ENCODE peak calls at places on chromosomes 4 and X, in six cellular contexts. F is MM.1S, L is body of pancreas, Q is esophagus squamous epithelium, P is GM20000, U is PC-3. Y is an unnamed sample.

GRCh38 chr4:119659576-119659975 is 31.0 kb upstream of the PDE5A start:
- DNase-seq in Q (no peak), P (no peak), L (no peak), U (peak; percentile 27), F (no peak), Y (no peak)

GRCh38 chrX:1483843-1484637 is 31.3 kb upstream of the ASMTL start:
- DNase-seq in L (no peak), Q (no peak), U (no peak), P (peak; percentile 74), F (no peak), Y (peak; percentile 80)

GRCh38 chr4:166594326-166594946 is 639.9 kb downstream of the SPOCK3 start:
- DNase-seq in U (peak; percentile 78), F (peak; percentile 57), L (peak; percentile 63), P (peak; percentile 8), Q (no peak), Y (peak; percentile 18)

GRCh38 chrX:139892512-139892911 is 40.3 kb downstream of the ATP11C start:
- DNase-seq in U (no peak), L (no peak), F (no peak), P (peak; percentile 7), Q (no peak), Y (peak; percentile 6)

GRCh38 chr4:7399433-7400234 is 35.1 kb downstream of the PSAPL1 start:
- DNase-seq in F (no peak), U (no peak), Q (no peak), P (no peak), L (no peak), Y (no peak)

GRCh38 chr4:158710814-158711213 is 12.4 kb downstream of the PPID start:
- DNase-seq in F (no peak), L (no peak), P (no peak), Q (no peak), U (peak; percentile 19), Y (no peak)

GRCh38 chr4:39706829-39707511 is 9.0 kb downstream of the UBE2K start:
- DNase-seq in P (no peak), L (no peak), Q (no peak), U (no peak), F (no peak), Y (no peak)

GRCh38 chr4:10625130-10625529 is 59.4 kb downstream of the CLNK start:
- DNase-seq in Q (no peak), P (no peak), L (peak; percentile 31), U (no peak), F (no peak), Y (no peak)

GRCh38 chr4:185805262-185805802 is 6.7 kb downstream of the SORBS2 start:
- DNase-seq in U (no peak), P (no peak), L (no peak), Q (no peak), F (no peak), Y (no peak)

GRCh38 chrX:79081895-79082512 is 62.5 kb upstream of the GPR174 start:
- DNase-seq in F (peak; percentile 50), Q (no peak), U (peak; percentile 64), L (peak; percentile 6), P (peak; percentile 5), Y (peak; percentile 29)

GRCh38 chrX:63761639-63762038 is 23.4 kb downstream of the ARHGEF9 start:
- DNase-seq in Q (no peak), F (peak; percentile 86), P (no peak), L (no peak), U (no peak), Y (no peak)

GRCh38 chr4:163344147-163345050 is 707 bp downstream of the NPY5R start:
- DNase-seq in U (no peak), P (no peak), F (no peak), Q (no peak), L (no peak), Y (no peak)

GRCh38 chrX:78130396-78130795 is 9.1 kb downstream of the TAF9B start:
- DNase-seq in Q (no peak), U (no peak), F (no peak), L (no peak), P (no peak), Y (no peak)

GRCh38 chr4:98555798-98556445 is 102.5 kb downstream of the TSPAN5 start:
- DNase-seq in P (no peak), L (no peak), Q (no peak), F (no peak), U (peak; percentile 46), Y (no peak)

GRCh38 chrX:1502853-1503252 is 34.1 kb downstream of the P2RY8 start:
- DNase-seq in F (no peak), Q (no peak), U (no peak), P (no peak), L (no peak), Y (no peak)

GRCh38 chrX:31331928-31332327 is 260.1 kb upstream of the FTHL17 start:
- DNase-seq in F (no peak), U (no peak), Q (no peak), P (no peak), L (peak; percentile 2), Y (no peak)

GRCh38 chr4:27357283-27357682 is 496.6 kb downstream of the STIM2 start:
- DNase-seq in P (no peak), L (no peak), Q (no peak), F (peak; percentile 72), U (peak; percentile 41), Y (no peak)

GRCh38 chr4:112813790-112814189 is 176.8 kb downstream of the LARP7 start:
- DNase-seq in L (no peak), U (no peak), Q (no peak), F (no peak), P (peak; percentile 40), Y (peak; percentile 47)

GRCh38 chrX:110965409-110965808 is 130.6 kb upstream of the PAK3 start:
- DNase-seq in F (no peak), U (no peak), L (no peak), Q (no peak), P (no peak), Y (no peak)

GRCh38 chrX:16433021-16433420 is 216.9 kb upstream of the S100G start:
- DNase-seq in P (no peak), L (no peak), U (no peak), F (no peak), Q (no peak), Y (no peak)
- TF ChIP-seq CTCF in P (no peak), L (no peak), U (no peak), F (no peak), Q (no peak), Y (no peak)

DNA sequence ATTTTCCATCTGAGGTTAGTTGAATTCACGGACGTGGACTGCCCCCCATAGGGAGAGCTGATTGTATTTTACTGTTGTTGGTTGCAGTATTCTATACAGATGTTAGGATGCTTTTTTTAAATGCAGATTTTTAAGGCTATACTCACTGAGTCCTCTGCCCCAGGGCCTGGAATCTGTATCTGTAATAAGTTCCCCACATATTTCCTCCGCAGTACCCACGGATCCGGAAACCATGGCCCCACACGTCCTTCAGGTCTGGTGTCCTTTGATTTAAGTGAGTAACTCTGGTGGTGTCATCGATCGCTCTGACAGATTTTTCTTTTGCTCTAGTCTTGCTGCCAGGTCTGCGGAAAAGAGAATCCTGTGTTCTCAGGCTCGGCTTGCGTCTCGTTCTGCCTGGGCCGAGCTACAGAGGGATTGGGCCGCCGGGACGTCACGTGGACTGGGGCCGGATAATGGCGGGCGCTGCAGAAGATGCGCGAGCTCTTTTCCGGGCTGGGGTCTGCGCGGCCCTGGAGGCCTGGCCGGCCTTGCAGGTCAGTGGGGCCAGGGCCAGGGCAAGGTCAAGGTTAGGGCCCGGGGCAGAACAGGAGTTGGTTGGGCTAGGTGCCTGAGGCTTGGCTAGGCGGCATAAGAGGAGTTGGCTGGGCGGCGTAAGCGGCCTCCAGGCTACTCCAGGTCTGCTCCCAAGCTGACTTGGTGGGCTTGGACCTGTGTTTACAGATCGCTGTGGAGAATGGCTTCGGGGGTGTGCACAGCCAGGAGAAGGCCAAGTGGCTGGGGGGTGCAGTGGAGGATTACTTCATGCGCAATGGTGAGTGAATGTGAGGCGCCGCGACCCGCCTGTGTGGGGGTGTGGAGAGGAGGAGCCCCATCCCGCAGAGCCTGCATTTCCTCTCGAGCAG is at the start of gene TSR2:
- DNase-seq in F (peak; percentile 84), P (peak; percentile 71), L (peak; percentile 88), Q (peak; percentile 7), U (peak; percentile 86), Y (peak; percentile 81)
- TF ChIP-seq CTCF in F (no peak), P (no peak), L (peak; percentile 5), Q (no peak), U (peak; percentile 39), Y (no peak)

DNA sequence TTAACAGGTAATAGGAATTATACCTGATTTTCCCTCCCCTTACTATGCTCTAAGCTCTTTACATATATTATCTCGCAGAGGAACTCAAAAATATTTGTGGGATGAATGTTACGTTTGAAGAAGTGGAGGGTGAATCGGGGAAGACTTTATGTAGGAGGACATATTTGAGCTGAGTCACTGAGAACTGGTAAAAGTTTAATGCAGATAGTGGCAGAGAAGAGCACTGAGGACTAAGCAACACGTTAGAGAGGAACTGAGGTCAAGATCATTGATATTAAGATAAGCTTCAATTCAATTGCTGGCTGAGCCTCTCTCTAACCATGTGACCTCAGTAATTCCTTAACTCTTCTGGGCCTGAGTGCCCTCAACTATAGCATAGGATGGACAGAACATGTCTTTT is 26.4 kb upstream of the ELOVL6 start:
- DNase-seq in U (peak; percentile 42), Q (no peak), P (no peak), L (no peak), F (no peak), Y (no peak)
- TF ChIP-seq CTCF in U (no peak), Q (no peak), P (no peak), L (no peak), F (no peak), Y (no peak)

DNA sequence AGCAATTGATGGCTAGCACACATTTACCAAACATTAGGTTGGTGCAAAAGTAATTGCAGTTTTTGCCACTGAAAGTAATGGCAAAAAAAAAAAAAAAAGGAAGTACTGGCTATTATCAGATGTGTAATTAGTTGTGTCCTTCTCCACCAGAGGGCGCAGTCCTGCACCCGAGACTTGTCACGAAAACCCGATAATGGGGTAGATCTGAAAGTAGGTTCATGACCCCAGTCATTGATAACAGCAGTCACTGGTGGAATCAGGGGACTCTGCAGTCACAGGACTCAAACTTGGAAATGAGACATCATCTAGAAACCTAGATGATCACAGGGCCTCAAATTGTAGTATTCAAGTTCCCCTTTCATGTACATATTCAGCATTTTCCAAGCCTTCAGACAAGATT is 13.1 kb upstream of the ACOT9 start:
- DNase-seq in Q (no peak), F (peak; percentile 62), L (peak; percentile 67), U (peak; percentile 55), P (peak; percentile 73), Y (peak; percentile 69)
- TF ChIP-seq CTCF in Q (peak; percentile 33), F (peak; percentile 61), L (peak; percentile 46), U (peak; percentile 75), P (no peak), Y (peak; percentile 44)

DNA sequence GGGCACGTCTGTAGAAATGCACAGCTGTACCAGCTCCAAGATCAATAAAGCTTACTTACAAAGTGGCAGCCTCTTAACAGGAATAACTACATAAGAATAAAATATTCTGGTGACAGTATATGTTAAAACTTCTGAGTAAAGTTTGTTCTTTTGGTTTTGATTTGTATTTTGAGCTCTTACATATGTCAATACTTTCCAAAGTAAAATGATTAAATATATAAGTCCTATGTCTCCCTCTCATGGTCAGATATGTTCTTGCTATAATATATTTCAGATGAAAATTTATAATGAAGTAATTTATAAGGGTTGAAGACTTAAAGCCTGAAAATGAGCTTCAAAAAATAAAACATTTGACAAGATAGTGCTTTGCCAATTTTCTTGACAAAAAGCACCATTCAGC is 254.4 kb downstream of the NPFFR2 start:
- DNase-seq in Q (no peak), F (peak; percentile 23), L (no peak), P (no peak), U (peak; percentile 70), Y (peak; percentile 6)
- TF ChIP-seq CTCF in Q (peak; percentile 38), F (peak; percentile 25), L (no peak), P (no peak), U (peak; percentile 68), Y (no peak)

GRCh38 chr4:148110169-148110568 is 332.0 kb downstream of the NR3C2 start:
- DNase-seq in L (no peak), F (no peak), P (no peak), Q (no peak), U (no peak), Y (no peak)
- TF ChIP-seq CTCF in L (no peak), F (no peak), P (no peak), Q (no peak), U (no peak), Y (no peak)

Y was measured in GM13976.